ENCODE peak calls at places on chromosomes 1 and 21, in five cellular contexts. One of them, this sample, is unnamed.

GRCh38 chr1:234107416-234108021 is 203.0 kb downstream of the SLC35F3 start:
- DNase-seq in psoas muscle: no peak
- DNase-seq in body of pancreas: no peak
- DNase-seq in GM12865: no peak
- DNase-seq in lower leg skin: no peak
- DNase-seq in this sample: no peak

GRCh38 chr1:51535006-51535592 is 16.0 kb upstream of the EPS15 start:
- DNase-seq in lower leg skin: peak
- DNase-seq in psoas muscle: peak
- DNase-seq in GM12865: peak
- DNase-seq in body of pancreas: peak
- DNase-seq in this sample: no peak

GRCh38 chr1:151807131-151807530 is 1.9 kb upstream of the LINGO4 start:
- DNase-seq in body of pancreas: no peak
- DNase-seq in psoas muscle: no peak
- DNase-seq in lower leg skin: no peak
- DNase-seq in GM12865: no peak
- DNase-seq in this sample: peak

GRCh38 chr1:233988963-233989696 is 84.7 kb downstream of the SLC35F3 start:
- DNase-seq in GM12865: no peak
- DNase-seq in lower leg skin: no peak
- DNase-seq in body of pancreas: no peak
- DNase-seq in psoas muscle: no peak
- DNase-seq in this sample: no peak

GRCh38 chr1:229758101-229759036 is 132.3 kb downstream of the URB2 start:
- DNase-seq in psoas muscle: no peak
- DNase-seq in body of pancreas: no peak
- DNase-seq in lower leg skin: no peak
- DNase-seq in GM12865: no peak
- DNase-seq in this sample: no peak

GRCh38 chr1:3011127-3011526 is 10.1 kb upstream of the ACTRT2 start:
- DNase-seq in lower leg skin: no peak
- DNase-seq in psoas muscle: no peak
- DNase-seq in body of pancreas: no peak
- DNase-seq in GM12865: no peak
- DNase-seq in this sample: no peak

GRCh38 chr1:100700586-100700985 is 19.0 kb upstream of the VCAM1 start:
- DNase-seq in lower leg skin: no peak
- DNase-seq in body of pancreas: no peak
- DNase-seq in GM12865: no peak
- DNase-seq in psoas muscle: no peak
- DNase-seq in this sample: no peak

GRCh38 chr1:145845514-145846161 is at the start of gene NUDT17:
- DNase-seq in psoas muscle: peak
- DNase-seq in body of pancreas: peak
- DNase-seq in lower leg skin: peak
- DNase-seq in GM12865: peak
- DNase-seq in this sample: peak

GRCh38 chr1:15717418-15718131 is 18.5 kb upstream of the SLC25A34 start:
- DNase-seq in body of pancreas: no peak
- DNase-seq in psoas muscle: no peak
- DNase-seq in lower leg skin: no peak
- DNase-seq in GM12865: no peak
- DNase-seq in this sample: no peak

GRCh38 chr1:40789342-40789598 is 5.7 kb downstream of the KCNQ4 start:
- DNase-seq in lower leg skin: no peak
- DNase-seq in body of pancreas: no peak
- DNase-seq in GM12865: no peak
- DNase-seq in psoas muscle: no peak
- DNase-seq in this sample: no peak

GRCh38 chr1:225700164-225700740 is 47.3 kb upstream of the ENAH start:
- DNase-seq in lower leg skin: peak
- DNase-seq in body of pancreas: no peak
- DNase-seq in GM12865: no peak
- DNase-seq in psoas muscle: no peak
- DNase-seq in this sample: peak

GRCh38 chr21:36909901-36910561 is 56.4 kb downstream of the HLCS start:
- DNase-seq in lower leg skin: no peak
- DNase-seq in GM12865: peak
- DNase-seq in psoas muscle: no peak
- DNase-seq in body of pancreas: no peak
- DNase-seq in this sample: no peak

GRCh38 chr21:41175080-41175479 is 7.1 kb downstream of the BACE2 start:
- DNase-seq in GM12865: no peak
- DNase-seq in body of pancreas: no peak
- DNase-seq in lower leg skin: no peak
- DNase-seq in psoas muscle: no peak
- DNase-seq in this sample: no peak

GRCh38 chr1:3454811-3455618 is 550 bp downstream of the ARHGEF16 start:
- DNase-seq in psoas muscle: peak
- DNase-seq in GM12865: no peak
- DNase-seq in body of pancreas: peak
- DNase-seq in lower leg skin: no peak
- DNase-seq in this sample: no peak

GRCh38 chr1:161139765-161140164 is 7.3 kb upstream of the DEDD start:
- DNase-seq in body of pancreas: peak
- DNase-seq in GM12865: peak
- DNase-seq in lower leg skin: no peak
- DNase-seq in psoas muscle: no peak
- DNase-seq in this sample: no peak

GRCh38 chr1:14968251-14968812 is 185.2 kb upstream of the TMEM51 start:
- DNase-seq in lower leg skin: peak
- DNase-seq in GM12865: no peak
- DNase-seq in body of pancreas: no peak
- DNase-seq in psoas muscle: peak
- DNase-seq in this sample: peak

GRCh38 chr21:45010096-45010495 is 64.3 kb upstream of the ADARB1 start:
- DNase-seq in body of pancreas: no peak
- DNase-seq in GM12865: no peak
- DNase-seq in psoas muscle: no peak
- DNase-seq in lower leg skin: no peak
- DNase-seq in this sample: no peak

GRCh38 chr1:59292557-59292956 is 4.3 kb upstream of the FGGY start:
- DNase-seq in GM12865: peak
- DNase-seq in psoas muscle: peak
- DNase-seq in body of pancreas: peak
- DNase-seq in lower leg skin: peak
- DNase-seq in this sample: no peak

GRCh38 chr1:59291566-59291965 is 5.3 kb upstream of the FGGY start:
- DNase-seq in lower leg skin: no peak
- DNase-seq in psoas muscle: no peak
- DNase-seq in body of pancreas: no peak
- DNase-seq in GM12865: no peak
- DNase-seq in this sample: no peak

GRCh38 chr1:59289570-59289969 is 7.3 kb upstream of the FGGY start:
- DNase-seq in GM12865: no peak
- DNase-seq in psoas muscle: no peak
- DNase-seq in body of pancreas: no peak
- DNase-seq in lower leg skin: no peak
- DNase-seq in this sample: no peak

GRCh38 chr1:59288046-59288445 is 8.8 kb upstream of the FGGY start:
- DNase-seq in psoas muscle: no peak
- DNase-seq in body of pancreas: no peak
- DNase-seq in GM12865: no peak
- DNase-seq in lower leg skin: no peak
- DNase-seq in this sample: no peak

DNA sequence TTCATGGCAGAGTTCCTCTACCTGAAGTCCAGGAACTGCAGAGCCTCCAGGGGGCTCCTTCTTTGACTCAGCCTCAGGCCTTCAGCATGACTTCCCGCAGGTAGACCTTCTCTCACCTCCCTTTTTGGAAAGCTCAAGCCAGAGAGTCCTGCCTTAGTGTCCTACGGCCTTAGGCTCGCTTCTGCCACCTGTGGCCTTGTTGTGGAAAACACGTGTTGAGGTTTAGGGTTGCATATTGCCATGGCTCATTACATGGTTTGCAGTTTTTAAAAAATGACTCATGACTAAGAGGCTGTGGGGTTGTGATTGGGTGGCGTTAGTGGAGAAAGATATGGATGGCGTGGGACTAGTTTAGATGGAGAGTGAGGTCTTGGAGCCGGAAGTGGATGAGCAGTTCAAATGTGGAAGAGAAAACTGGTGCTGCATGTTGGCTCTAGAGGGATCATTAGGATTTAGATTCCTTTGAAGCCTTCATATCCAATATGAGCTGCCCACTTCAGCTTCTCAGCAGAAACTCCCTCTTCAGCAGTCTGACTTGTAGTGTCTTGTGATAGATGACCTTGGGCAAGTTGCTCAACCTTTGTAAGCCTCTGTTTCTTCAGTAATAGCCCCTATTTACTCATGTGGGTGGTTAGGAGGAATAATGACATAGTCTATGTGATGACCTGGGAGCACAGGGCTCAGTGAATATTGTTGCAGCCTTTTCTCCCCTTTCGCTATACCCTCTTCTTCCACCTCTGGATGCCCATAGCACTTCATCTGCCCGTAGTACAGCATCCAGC is 6.5 kb upstream of the FGGY start:
- DNase-seq in body of pancreas: peak
- DNase-seq in lower leg skin: no peak
- DNase-seq in psoas muscle: peak
- DNase-seq in GM12865: peak
- DNase-seq in this sample: no peak
- TF ChIP-seq CTCF in body of pancreas: no peak
- TF ChIP-seq CTCF in lower leg skin: no peak
- TF ChIP-seq CTCF in psoas muscle: peak
- TF ChIP-seq CTCF in GM12865: peak
- TF ChIP-seq CTCF in this sample: peak

GRCh38 chr1:218996362-218996761 is 177.3 kb upstream of the LYPLAL1 start:
- DNase-seq in lower leg skin: no peak
- DNase-seq in body of pancreas: no peak
- DNase-seq in psoas muscle: no peak
- DNase-seq in GM12865: no peak
- DNase-seq in this sample: no peak
- TF ChIP-seq CTCF in lower leg skin: no peak
- TF ChIP-seq CTCF in body of pancreas: no peak
- TF ChIP-seq CTCF in psoas muscle: no peak
- TF ChIP-seq CTCF in GM12865: no peak
- TF ChIP-seq CTCF in this sample: no peak

DNA sequence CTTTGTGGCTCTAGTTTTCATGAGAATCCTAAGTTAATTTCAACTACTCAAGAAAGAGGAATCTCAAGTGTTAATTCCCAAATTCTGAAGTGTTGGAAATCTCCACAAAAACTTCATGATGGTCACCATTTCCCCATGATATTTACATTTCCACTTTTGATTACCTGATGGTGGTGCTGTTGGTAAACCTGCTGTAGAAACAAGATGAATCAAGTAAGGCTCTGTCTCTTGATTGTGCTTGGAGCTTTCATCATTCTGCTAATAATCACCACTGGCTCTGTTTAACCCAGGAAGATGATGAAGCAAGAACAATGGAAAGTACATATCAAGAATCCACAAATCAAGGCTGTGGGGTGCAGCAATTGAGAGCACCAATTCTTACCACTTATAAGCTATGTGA is 77.8 kb downstream of the C4BPA start:
- DNase-seq in body of pancreas: no peak
- DNase-seq in psoas muscle: no peak
- DNase-seq in GM12865: no peak
- DNase-seq in lower leg skin: no peak
- DNase-seq in this sample: no peak
- TF ChIP-seq CTCF in body of pancreas: no peak
- TF ChIP-seq CTCF in psoas muscle: peak
- TF ChIP-seq CTCF in GM12865: no peak
- TF ChIP-seq CTCF in lower leg skin: no peak
- TF ChIP-seq CTCF in this sample: no peak

DNA sequence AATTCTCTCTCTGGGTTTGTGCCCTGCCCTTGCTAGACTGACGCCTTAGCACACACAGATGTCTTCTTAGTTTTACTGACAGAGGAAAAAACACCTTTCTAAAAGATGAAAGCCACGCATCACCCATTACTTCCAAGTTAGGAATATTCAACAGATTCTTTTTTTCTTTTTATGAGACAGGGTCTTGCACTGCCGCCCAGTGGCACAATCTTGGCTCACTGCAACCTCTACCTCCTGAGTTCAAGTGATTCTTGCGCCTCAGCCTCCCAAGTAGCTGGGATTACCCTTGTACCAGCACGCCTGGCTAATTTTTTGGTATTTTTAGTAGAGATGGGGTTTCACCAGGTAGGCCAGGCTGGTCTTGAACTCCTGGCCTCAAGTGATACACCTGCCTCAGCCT is 169.2 kb downstream of the APP start:
- DNase-seq in GM12865: no peak
- DNase-seq in psoas muscle: no peak
- DNase-seq in lower leg skin: no peak
- DNase-seq in body of pancreas: no peak
- DNase-seq in this sample: no peak
- TF ChIP-seq CTCF in GM12865: no peak
- TF ChIP-seq CTCF in psoas muscle: no peak
- TF ChIP-seq CTCF in lower leg skin: no peak
- TF ChIP-seq CTCF in body of pancreas: no peak
- TF ChIP-seq CTCF in this sample: no peak

GRCh38 chr1:37261129-37261528 is 213.3 kb upstream of the ZC3H12A start:
- DNase-seq in lower leg skin: no peak
- DNase-seq in body of pancreas: no peak
- DNase-seq in GM12865: no peak
- DNase-seq in psoas muscle: no peak
- DNase-seq in this sample: no peak
- TF ChIP-seq CTCF in lower leg skin: no peak
- TF ChIP-seq CTCF in body of pancreas: no peak
- TF ChIP-seq CTCF in GM12865: no peak
- TF ChIP-seq CTCF in psoas muscle: no peak
- TF ChIP-seq CTCF in this sample: no peak

GRCh38 chr21:17900281-17900989 is 81.3 kb upstream of the C21orf91 start:
- DNase-seq in GM12865: no peak
- DNase-seq in lower leg skin: peak
- DNase-seq in body of pancreas: no peak
- DNase-seq in psoas muscle: peak
- DNase-seq in this sample: no peak
- TF ChIP-seq CTCF in GM12865: no peak
- TF ChIP-seq CTCF in lower leg skin: no peak
- TF ChIP-seq CTCF in body of pancreas: no peak
- TF ChIP-seq CTCF in psoas muscle: no peak
- TF ChIP-seq CTCF in this sample: no peak